ENCODE peak calls at places on chromosomes 6 and 20, in four cellular contexts. One of them, this sample, is unnamed.
A peak's percentile ranks its signal among the peaks of the same experiment; 100 is the strongest.

GRCh38 chr6:122033564-122034181 is 365.8 kb upstream of the HSF2 start:
- DNase-seq in MCF 10A: peak; percentile 69
- DNase-seq in RWPE1: peak; percentile 53
- DNase-seq in KBM-7: peak; percentile 32
- DNase-seq in this sample: peak; percentile 76

GRCh38 chr6:72413884-72414283 is 208.0 kb upstream of the KCNQ5 start:
- DNase-seq in MCF 10A: no peak
- DNase-seq in RWPE1: no peak
- DNase-seq in KBM-7: no peak
- DNase-seq in this sample: no peak

GRCh38 chr20:46631212-46631869 is 19.9 kb downstream of the SLC13A3 start:
- DNase-seq in MCF 10A: peak; percentile 40
- DNase-seq in RWPE1: no peak
- DNase-seq in KBM-7: peak; percentile 7
- DNase-seq in this sample: peak; percentile 39

GRCh38 chr6:146879406-146880117 is 280.8 kb downstream of the ADGB start:
- DNase-seq in MCF 10A: no peak
- DNase-seq in RWPE1: no peak
- DNase-seq in KBM-7: no peak
- DNase-seq in this sample: no peak

GRCh38 chr20:1734269-1734858 is 76.8 kb upstream of the SIRPG start:
- DNase-seq in MCF 10A: peak; percentile 52
- DNase-seq in RWPE1: no peak
- DNase-seq in KBM-7: peak; percentile 4
- DNase-seq in this sample: no peak

GRCh38 chr6:132298344-132298949 is 102.8 kb downstream of the MOXD1 start:
- DNase-seq in MCF 10A: peak; percentile 65
- DNase-seq in RWPE1: peak; percentile 13
- DNase-seq in KBM-7: peak; percentile 52
- DNase-seq in this sample: peak; percentile 54

GRCh38 chr6:66913657-66914056 is 1206.6 kb upstream of the EYS start:
- DNase-seq in MCF 10A: no peak
- DNase-seq in RWPE1: no peak
- DNase-seq in KBM-7: no peak
- DNase-seq in this sample: no peak

GRCh38 chr6:20953019-20953418 is 418.8 kb downstream of the CDKAL1 start:
- DNase-seq in MCF 10A: no peak
- DNase-seq in RWPE1: no peak
- DNase-seq in KBM-7: peak; percentile 38
- DNase-seq in this sample: no peak